ENCODE peak calls at places on chromosomes 11 and 22, in ten cellular contexts. X is CD8-positive, alpha-beta T cell; Z is COR-L47; D is stimulated activated naive B cell treated with anti-CD40 and anti-IgM and Interleukin-4, amounts not matched to agents 10 μg/mL and 1 μg/mL and 100 μg/mL, for 72 hours; I is NCI-H1436; C is NCI-H446; B is T-helper 9 cell; O is HuH-7.5; F is stimulated activated CD4-positive, alpha-beta T cell treated with anti-CD3 and anti-CD28 coated beads, Interleukin-15, amount 100 ng/mL, for 24 hours; G is mucosa of descending colon. S is an unnamed sample.

GRCh38 chr11:1151366-1152315 is 6.1 kb upstream of the MUC5AC start:
- DNase-seq in O (no peak), X (peak), D (no peak), Z (no peak), B (no peak), G (peak), C (no peak), F (no peak), I (no peak), S (no peak)

GRCh38 chr11:34250732-34251639 is 106.8 kb downstream of the ABTB2 start:
- DNase-seq in O (no peak), G (peak), F (peak), Z (peak), D (peak), I (peak), X (peak), C (no peak), B (peak), S (no peak)

GRCh38 chr11:43574949-43575915 is 105.3 kb upstream of the HSD17B12 start:
- DNase-seq in C (no peak), O (no peak), D (no peak), Z (peak), I (peak), B (no peak), X (no peak), G (no peak), F (peak), S (no peak)

GRCh38 chr22:32206774-32207758 is 2.2 kb upstream of the RFPL2 start:
- DNase-seq in G (peak), I (no peak), Z (peak), X (no peak), F (peak), D (no peak), O (peak), B (no peak), C (no peak), S (no peak)

GRCh38 chr11:79396001-79396400 is 44.8 kb downstream of the TENM4 start:
- DNase-seq in F (no peak), X (no peak), O (no peak), G (no peak), C (no peak), Z (no peak), I (no peak), B (no peak), D (no peak), S (no peak)

GRCh38 chr22:29475550-29475949 is 4.5 kb upstream of the NEFH start:
- DNase-seq in X (no peak), G (no peak), I (peak), B (no peak), O (no peak), C (no peak), Z (no peak), D (peak), F (no peak), S (no peak)

GRCh38 chr22:38029901-38030300 is 27.3 kb upstream of the PICK1 start:
- DNase-seq in G (no peak), B (no peak), D (no peak), O (no peak), I (no peak), C (no peak), X (no peak), F (no peak), Z (no peak), S (no peak)

GRCh38 chr22:38412435-38413084 is 42.4 kb downstream of the KCNJ4 start:
- DNase-seq in I (no peak), B (peak), X (peak), G (no peak), Z (no peak), C (no peak), F (peak), O (no peak), D (no peak), S (no peak)

GRCh38 chr11:104073950-104074349 is 37.5 kb downstream of the DDI1 start:
- DNase-seq in I (no peak), F (no peak), X (no peak), D (peak), C (no peak), O (no peak), Z (no peak), B (no peak), G (no peak), S (peak)

GRCh38 chr11:92528051-92528450 is 303.4 kb downstream of the FAT3 start:
- DNase-seq in Z (no peak), D (no peak), G (no peak), C (no peak), F (no peak), B (no peak), O (no peak), X (no peak), I (no peak), S (no peak)

GRCh38 chr11:75351541-75352416 is at the start of gene ARRB1:
- DNase-seq in G (peak), D (peak), O (peak), X (peak), B (peak), C (no peak), F (peak), Z (no peak), I (peak), S (no peak)

GRCh38 chr11:57978686-57979531 is 44.8 kb upstream of the OR9Q1 start:
- DNase-seq in G (no peak), X (no peak), Z (no peak), F (no peak), C (no peak), I (no peak), O (no peak), D (no peak), B (no peak), S (no peak)

GRCh38 chr22:45889539-45890350 is 87.2 kb downstream of the WNT7B start:
- DNase-seq in Z (no peak), B (no peak), D (no peak), O (no peak), G (peak), I (no peak), X (no peak), C (no peak), F (no peak), S (no peak)

GRCh38 chr11:41486436-41486835 is 27.0 kb upstream of the LRRC4C start:
- DNase-seq in Z (no peak), X (no peak), I (no peak), G (no peak), D (no peak), C (no peak), F (no peak), B (no peak), O (no peak), S (no peak)

GRCh38 chr11:40183073-40184064 is 1276.1 kb downstream of the LRRC4C start:
- DNase-seq in B (no peak), F (no peak), I (no peak), O (no peak), Z (no peak), G (no peak), D (no peak), X (no peak), C (no peak), S (no peak)

GRCh38 chr11:78371221-78371899 is 46.3 kb downstream of the GAB2 start:
- DNase-seq in G (no peak), F (no peak), X (no peak), Z (no peak), I (peak), O (no peak), C (no peak), B (no peak), D (no peak), S (no peak)

S was measured in hippocampal formation.